ENCODE peak calls at places on chromosomes 16 and 17, in nine cellular contexts. M is PC-9, G is right atrium auricular region, W is adrenal gland, H is cardiac muscle cell, D is heart left ventricle, Z is transverse colon, Y is H7, O is small intestine. C is an unnamed sample. For H3K36me3, the result is how much of the 10 kb centered on the place peaks cover.

GRCh38 chr16:79349803-79350202 is 250.7 kb downstream of the MAF start:
- DNase-seq in O (no peak), H (no peak), W (no peak), D (no peak), Y (no peak), G (no peak), M (no peak), Z (no peak), C (no peak)

GRCh38 chr17:13957636-13958035 is 111.7 kb upstream of the COX10 start:
- DNase-seq in H (peak), W (peak), O (no peak), M (no peak), Y (no peak), D (no peak), Z (no peak), G (no peak), C (no peak)

GRCh38 chr16:1414532-1415265 is at the start of gene UNKL:
- DNase-seq in O (peak), D (peak), W (peak), M (no peak), H (peak), Z (peak), Y (peak), G (peak), C (peak)

GRCh38 chr17:17712268-17712924 is 31.1 kb downstream of the RAI1 start:
- DNase-seq in H (peak), O (no peak), G (no peak), Z (no peak), D (no peak), W (no peak), M (peak), Y (no peak), C (no peak)

GRCh38 chr16:75288596-75289120 is 37.2 kb upstream of the BCAR1 start:
- DNase-seq in M (no peak), H (no peak), Z (no peak), W (no peak), Y (no peak), O (no peak), G (no peak), D (no peak), C (no peak)

GRCh38 chr16:67844441-67844840 is 2.3 kb upstream of the NUTF2 start:
- DNase-seq in W (no peak), M (no peak), H (no peak), D (no peak), Z (no peak), Y (peak), G (no peak), O (no peak), C (no peak)

GRCh38 chr17:4945176-4945943 is 3.0 kb downstream of the PFN1 start:
- DNase-seq in O (peak), Y (peak), M (peak), H (peak), W (peak), Z (peak), D (peak), G (peak), C (no peak)

GRCh38 chr17:40864661-40865380 is 2.2 kb downstream of the KRT12 start:
- DNase-seq in H (no peak), M (no peak), W (peak), O (no peak), Z (no peak), G (no peak), Y (no peak), D (no peak), C (no peak)

GRCh38 chr16:75860654-75861053 is 134.4 kb upstream of the CPHXL start:
- DNase-seq in W (no peak), Y (no peak), G (no peak), H (no peak), O (peak), M (no peak), Z (no peak), D (no peak), C (no peak)

GRCh38 chr16:84332975-84333684 is 35.2 kb upstream of the ATP2C2 start:
- DNase-seq in G (no peak), W (no peak), Z (peak), Y (peak), D (no peak), M (no peak), H (no peak), O (peak), C (no peak)

GRCh38 chr17:21089145-21089544 is 37.6 kb upstream of the DHRS7B start:
- DNase-seq in H (no peak), Z (no peak), D (no peak), Y (no peak), O (peak), M (no peak), W (no peak), G (no peak), C (no peak)

GRCh38 chr16:1788095-1788707 is 5.3 kb downstream of the IGFALS start:
- DNase-seq in Z (no peak), D (peak), O (no peak), Y (peak), M (no peak), H (no peak), G (no peak), W (no peak), C (peak)

GRCh38 chr17:81391964-81392908 is 3.0 kb upstream of the BAHCC1 start:
- DNase-seq in O (no peak), Y (no peak), D (peak), Z (peak), G (no peak), W (no peak), M (no peak), H (peak), C (peak)

GRCh38 chr17:82793974-82794620 is 42.2 kb downstream of the TBCD start:
- DNase-seq in H (no peak), G (no peak), Z (no peak), M (no peak), D (no peak), W (no peak), O (no peak), Y (no peak), C (no peak)

GRCh38 chr16:64445649-64446048 is 676.2 kb downstream of the CDH11 start:
- DNase-seq in Y (no peak), O (no peak), G (no peak), Z (no peak), H (no peak), W (no peak), D (no peak), M (no peak), C (no peak)

GRCh38 chr16:56382901-56383355 is 42.4 kb downstream of the AMFR start:
- DNase-seq in Y (no peak), O (no peak), D (no peak), M (peak), H (peak), W (no peak), Z (no peak), G (no peak), C (no peak)

GRCh38 chr17:36545093-36545464 is 360 bp downstream of the GGNBP2 start:
- DNase-seq in G (no peak), H (no peak), M (no peak), Y (no peak), O (no peak), W (no peak), Z (no peak), D (no peak), C (no peak)

GRCh38 chr16:65212240-65212639 is 90.4 kb upstream of the CDH11 start:
- DNase-seq in D (no peak), Z (no peak), G (no peak), H (no peak), O (no peak), M (no peak), Y (no peak), W (no peak), C (no peak)

GRCh38 chr16:15765880-15766279 is 90.9 kb downstream of the MYH11 start:
- DNase-seq in W (peak), G (no peak), D (no peak), O (peak), Z (no peak), H (peak), Y (peak), M (peak), C (no peak)

GRCh38 chr16:5064915-5065314 is 841 bp downstream of the C16orf89 start:
- DNase-seq in Z (peak), D (no peak), G (no peak), O (peak), W (no peak), Y (no peak), H (no peak), M (no peak), C (no peak)

GRCh38 chr17:19935169-19935568 is 42.5 kb downstream of the AKAP10 start:
- DNase-seq in H (no peak), W (no peak), M (no peak), Y (no peak), O (no peak), G (no peak), D (no peak), Z (no peak), C (no peak)
- H3K36me3 ChIP-seq in H (half or more), W (under half), M (half or more), Y (under half), O (under half), G (half or more), D (half or more), Z (under half), C (under half)

GRCh38 chr17:48059125-48059668 is 11.0 kb downstream of the NFE2L1 start:
- DNase-seq in M (no peak), H (no peak), W (no peak), G (no peak), Z (no peak), D (no peak), O (no peak), Y (no peak), C (no peak)

GRCh38 chr17:48064638-48065037 is 16.5 kb downstream of the NFE2L1 start:
- DNase-seq in W (no peak), O (no peak), M (no peak), Z (no peak), G (no peak), D (no peak), Y (no peak), H (no peak), C (no peak)

GRCh38 chr17:48058393-48059124 is 10.4 kb downstream of the NFE2L1 start:
- DNase-seq in H (no peak), W (no peak), D (no peak), M (no peak), Z (no peak), G (no peak), Y (no peak), O (no peak), C (no peak)

GRCh38 chr17:48060249-48060648 is 12.1 kb downstream of the NFE2L1 start:
- DNase-seq in M (no peak), G (no peak), W (no peak), H (no peak), O (no peak), Z (no peak), D (no peak), Y (no peak), C (peak)

DNA sequence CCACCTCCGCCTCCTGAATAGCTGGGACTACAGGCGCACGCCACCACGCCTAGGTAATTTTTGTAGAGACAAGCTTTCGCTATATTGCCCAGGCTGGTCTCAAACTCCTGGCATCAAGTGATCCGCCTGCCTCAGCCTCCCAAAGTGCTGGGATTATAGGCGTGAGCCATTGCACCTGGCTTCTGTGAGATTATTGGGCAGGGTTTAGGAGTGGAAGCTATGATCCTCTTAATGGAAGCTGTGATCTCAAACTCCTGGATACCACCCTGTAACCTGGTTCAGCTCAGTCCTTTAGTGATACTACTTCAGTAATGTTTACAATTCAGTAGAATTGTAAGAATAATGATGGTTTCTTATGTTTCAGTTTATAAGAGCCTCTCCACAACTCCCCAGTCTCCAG is 14.1 kb downstream of the NFE2L1 start:
- DNase-seq in Z (no peak), H (no peak), W (no peak), Y (no peak), G (no peak), D (no peak), M (no peak), O (no peak), C (no peak)
- H3K36me3 ChIP-seq in Z (under half), H (half or more), W (under half), Y (half or more), G (half or more), D (half or more), M (under half), O (under half), C (under half)

GRCh38 chr17:76737676-76738467 is at the start of gene MFSD11:
- DNase-seq in M (peak), W (peak), G (peak), Y (peak), D (peak), O (peak), Z (peak), H (peak), C (peak)
- H3K36me3 ChIP-seq in M (under half), W (under half), G (under half), Y (under half), D (under half), O (under half), Z (under half), H (under half), C (under half)

DNA sequence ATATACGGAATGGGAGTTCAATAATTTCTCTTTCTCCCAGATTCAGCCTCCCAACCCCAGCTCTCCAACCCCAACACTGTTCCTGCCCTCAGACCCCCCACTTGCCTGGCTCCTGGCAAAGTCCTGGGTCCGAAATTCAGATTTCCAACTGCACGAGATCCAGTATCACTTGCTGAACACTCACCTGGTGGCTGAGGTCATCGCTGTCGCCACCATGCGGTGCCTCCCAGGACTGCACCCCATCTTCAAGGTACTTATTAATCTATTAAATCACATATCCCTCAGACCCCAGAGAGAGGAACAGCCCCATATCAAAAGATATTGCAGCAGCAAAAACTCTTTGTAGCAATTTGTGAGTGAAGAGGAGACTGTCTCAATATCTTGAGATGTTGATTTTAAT is 5.7 kb downstream of the ALOX12 start:
- DNase-seq in D (no peak), Y (no peak), O (no peak), Z (no peak), M (no peak), W (no peak), G (no peak), H (peak), C (no peak)
- H3K36me3 ChIP-seq in D (under half), Y (under half), O (under half), Z (under half), M (under half), W (under half), G (under half), H (under half), C (under half)

GRCh38 chr17:57911834-57912673 is 43.2 kb downstream of the CUEDC1 start:
- DNase-seq in O (peak), W (peak), D (peak), M (peak), G (peak), Y (no peak), Z (peak), H (peak), C (peak)
- H3K36me3 ChIP-seq in O (under half), W (under half), D (under half), M (under half), G (under half), Y (under half), Z (under half), H (under half), C (under half)

C was measured in ovary.